ENCODE peak calls at places on chromosomes 13 and 19, in ten cellular contexts. N is GM10248; O is omental fat pad; W is left cardiac atrium; T is activated effector memory CD4-positive, alpha-beta T cell treated with Interleukin-2 at 50 U/mL for 16 hours; F is BJ; V is NCI-H2171; B is adrenal gland; L is aorta; Z is hepatocyte. D is an unnamed sample.

GRCh38 chr19:29326849-29327840 is 114.2 kb upstream of the UQCRFS1 start:
- DNase-seq in O (no peak), B (no peak), W (no peak), F (no peak), Z (no peak), N (no peak), V (peak), T (no peak), L (no peak), D (no peak)

GRCh38 chr13:76879211-76879875 is 6.9 kb downstream of the KCTD12 start:
- DNase-seq in L (peak), N (peak), T (peak), W (peak), B (peak), V (no peak), F (no peak), O (no peak), Z (peak), D (no peak)

GRCh38 chr13:41457589-41458186 is 338 bp downstream of the RGCC start:
- DNase-seq in Z (peak), V (no peak), L (no peak), W (no peak), B (no peak), O (no peak), N (peak), F (no peak), T (peak), D (no peak)

GRCh38 chr13:91399189-91400093 is 1.0 kb downstream of the GPC5 start:
- DNase-seq in N (no peak), Z (peak), O (no peak), T (no peak), L (peak), W (peak), F (no peak), B (no peak), V (no peak), D (no peak)

GRCh38 chr13:113853518-113854237 is 10.2 kb downstream of the GAS6 start:
- DNase-seq in T (no peak), O (peak), F (no peak), V (no peak), Z (no peak), B (peak), W (no peak), L (peak), N (no peak), D (no peak)

GRCh38 chr19:58356971-58357797 is 3.9 kb upstream of the A1BG start:
- DNase-seq in N (no peak), B (no peak), W (no peak), T (no peak), Z (no peak), V (no peak), F (no peak), L (no peak), O (no peak), D (no peak)

GRCh38 chr13:65856464-65856863 is 1373.7 kb downstream of the PCDH9 start:
- DNase-seq in B (no peak), N (no peak), V (no peak), W (no peak), T (no peak), F (peak), L (no peak), O (no peak), Z (peak), D (no peak)

GRCh38 chr19:8338835-8339234 is 4.2 kb downstream of the KANK3 start:
- DNase-seq in W (no peak), B (no peak), F (no peak), V (no peak), O (no peak), Z (no peak), N (no peak), T (no peak), L (no peak), D (no peak)

GRCh38 chr19:33473644-33474305 is 47.8 kb downstream of the PEPD start:
- DNase-seq in Z (no peak), V (no peak), O (no peak), L (peak), W (no peak), T (no peak), F (peak), B (peak), N (no peak), D (no peak)

GRCh38 chr13:98482476-98483444 is 94.1 kb downstream of the STK24 start:
- DNase-seq in B (peak), O (no peak), V (no peak), W (peak), F (no peak), T (no peak), N (peak), Z (no peak), L (peak), D (no peak)

GRCh38 chr19:38729653-38730469 is 14.4 kb downstream of the CAPN12 start:
- DNase-seq in T (peak), O (peak), V (peak), B (peak), N (peak), W (peak), L (peak), Z (peak), F (no peak), D (peak)

D was measured in HepG2.